ENCODE peak calls at places on chromosomes 2 and 18, in seven cellular contexts. A is cardiac muscle cell; P is GM12865; Y is CD8-positive, alpha-beta T cell; X is epithelial cell of proximal tubule; W is cardiac fibroblast; J is kidney. F is an unnamed sample.

GRCh38 chr2:61180686-61181085 is 18.7 kb downstream of the C2orf74 start:
- DNase-seq in Y (no peak), X (no peak), A (no peak), J (no peak), P (no peak), W (no peak), F (no peak)

GRCh38 chr2:1628893-1629292 is 115.4 kb downstream of the PXDN start:
- DNase-seq in W (peak), J (no peak), Y (no peak), A (no peak), P (no peak), X (peak), F (peak)

GRCh38 chr18:22913861-22914260 is 19.3 kb upstream of the RBBP8 start:
- DNase-seq in A (no peak), J (peak), P (no peak), Y (no peak), X (no peak), W (no peak), F (peak)

GRCh38 chr2:193895226-193895625 is 1700.5 kb upstream of the TMEFF2 start:
- DNase-seq in P (peak), J (no peak), Y (no peak), A (no peak), W (no peak), X (no peak), F (no peak)

GRCh38 chr2:170817247-170817998 is 736 bp downstream of the GAD1 start:
- DNase-seq in J (no peak), Y (no peak), A (peak), P (peak), W (peak), X (no peak), F (no peak)

GRCh38 chr2:13616656-13617055 is 899.9 kb downstream of the TRIB2 start:
- DNase-seq in W (no peak), P (no peak), Y (no peak), A (no peak), X (no peak), J (no peak), F (no peak)

GRCh38 chr2:33411765-33412164 is 64.7 kb upstream of the RASGRP3 start:
- DNase-seq in X (peak), J (no peak), Y (no peak), P (no peak), A (no peak), W (peak), F (peak)

GRCh38 chr2:200408428-200409311 is 101.2 kb downstream of the KCTD18 start:
- DNase-seq in Y (no peak), A (no peak), W (peak), P (no peak), X (peak), J (peak), F (no peak)

GRCh38 chr2:36478332-36478738 is 119.6 kb downstream of the FEZ2 start:
- DNase-seq in Y (no peak), P (no peak), W (peak), X (no peak), A (no peak), J (no peak), F (no peak)

GRCh38 chr2:68463287-68463877 is 3.7 kb downstream of the FBXO48 start:
- DNase-seq in X (no peak), Y (no peak), J (no peak), P (peak), W (peak), A (peak), F (peak)

GRCh38 chr2:130135692-130136541 is 6.9 kb upstream of the POTEF start:
- DNase-seq in A (no peak), W (no peak), J (peak), Y (no peak), P (no peak), X (no peak), F (no peak)

GRCh38 chr2:120346034-120346666 is at the start of gene INHBB:
- DNase-seq in W (no peak), A (peak), X (no peak), J (peak), Y (no peak), P (no peak), F (no peak)

DNA sequence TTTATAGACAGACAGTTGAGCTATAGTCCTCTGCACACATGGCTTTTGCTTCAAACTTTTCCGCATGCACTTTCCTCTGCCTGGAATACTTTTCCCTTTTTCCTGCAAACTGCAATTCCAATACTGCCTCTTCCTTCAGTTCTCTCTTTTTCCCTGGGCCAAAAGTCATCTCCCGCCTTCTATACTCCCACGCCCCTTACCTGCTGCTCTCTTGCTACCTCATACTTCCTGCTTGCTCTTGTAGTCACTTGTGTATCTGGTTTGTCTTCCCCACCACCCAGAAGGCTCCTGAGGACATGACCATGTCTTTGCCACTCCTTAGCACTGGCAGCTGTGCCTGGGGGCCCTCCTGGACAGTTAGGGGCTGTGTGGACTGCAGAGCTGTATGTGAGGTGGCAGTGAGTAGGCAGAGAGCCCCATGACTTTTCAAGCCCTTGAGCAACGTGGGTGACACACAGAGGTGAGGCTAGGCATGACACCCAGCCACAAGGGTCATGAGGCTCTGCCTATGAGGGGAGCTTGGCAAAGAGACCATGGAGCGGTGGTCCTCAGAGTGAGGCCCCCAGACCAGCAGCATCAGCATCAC is 23.2 kb downstream of the SPEG start:
- DNase-seq in X (no peak), Y (no peak), P (peak), A (peak), J (peak), W (no peak), F (no peak)
- TF ChIP-seq CTCF in X (peak), Y (no peak), P (peak), A (no peak), J (no peak), W (no peak), F (no peak)

GRCh38 chr18:57831597-57832377 is 28.7 kb upstream of the ATP8B1 start:
- DNase-seq in Y (no peak), A (no peak), W (no peak), X (no peak), J (no peak), P (no peak), F (no peak)

GRCh38 chr18:57834616-57835015 is 31.5 kb upstream of the ATP8B1 start:
- DNase-seq in A (no peak), J (no peak), X (no peak), P (no peak), W (no peak), Y (no peak), F (no peak)

GRCh38 chr18:57832730-57833129 is 29.6 kb upstream of the ATP8B1 start:
- DNase-seq in A (no peak), Y (no peak), P (no peak), W (no peak), J (no peak), X (no peak), F (no peak)

GRCh38 chr18:57835904-57836303 is 32.8 kb upstream of the ATP8B1 start:
- DNase-seq in P (no peak), Y (no peak), W (no peak), X (no peak), A (no peak), J (no peak), F (no peak)

GRCh38 chr18:57833441-57834101 is 30.5 kb upstream of the ATP8B1 start:
- DNase-seq in A (no peak), P (peak), W (peak), J (no peak), Y (no peak), X (no peak), F (no peak)
- H3K4me3 ChIP-seq in A (no peak), P (peak), W (no peak), J (peak), Y (peak), X (no peak), F (no peak)

DNA sequence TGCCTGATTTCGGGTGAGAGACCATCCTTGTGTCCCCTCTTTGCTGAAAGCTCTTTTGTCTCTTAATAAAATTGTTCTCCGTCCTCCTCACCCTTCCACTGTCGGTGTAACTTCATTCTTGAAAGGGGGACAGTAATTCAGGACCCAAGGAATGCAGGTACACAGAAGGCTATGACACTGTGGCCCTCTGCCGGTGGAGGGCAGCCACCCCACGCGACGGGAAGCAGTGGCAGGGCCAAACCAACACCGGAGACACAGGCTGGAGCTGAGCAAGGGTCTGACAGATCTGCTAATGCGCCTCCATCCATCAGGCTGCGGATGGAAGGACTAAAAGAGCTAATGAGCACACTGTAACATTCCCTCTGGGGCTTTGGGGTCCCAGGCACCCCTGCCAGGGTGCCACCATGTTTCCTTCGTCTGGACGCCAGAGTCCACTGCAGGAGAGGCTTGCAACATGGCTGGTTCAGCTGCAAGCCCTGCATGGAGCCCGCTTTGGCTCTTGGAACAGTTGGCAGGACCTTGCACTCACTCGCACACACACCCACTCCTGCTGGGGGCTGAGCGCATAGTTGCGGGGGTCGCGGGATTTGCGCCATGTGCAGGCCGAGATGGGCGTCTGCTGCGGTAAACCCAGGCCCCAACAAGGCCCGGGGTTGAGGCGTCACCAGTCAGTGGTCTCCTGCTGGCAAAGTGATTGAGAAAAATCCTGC is 544.1 kb upstream of the CDH7 start:
- DNase-seq in W (no peak), J (peak), Y (no peak), X (no peak), A (peak), P (peak), F (no peak)
- TF ChIP-seq CTCF in W (no peak), J (no peak), Y (no peak), X (no peak), A (no peak), P (peak), F (peak)

DNA sequence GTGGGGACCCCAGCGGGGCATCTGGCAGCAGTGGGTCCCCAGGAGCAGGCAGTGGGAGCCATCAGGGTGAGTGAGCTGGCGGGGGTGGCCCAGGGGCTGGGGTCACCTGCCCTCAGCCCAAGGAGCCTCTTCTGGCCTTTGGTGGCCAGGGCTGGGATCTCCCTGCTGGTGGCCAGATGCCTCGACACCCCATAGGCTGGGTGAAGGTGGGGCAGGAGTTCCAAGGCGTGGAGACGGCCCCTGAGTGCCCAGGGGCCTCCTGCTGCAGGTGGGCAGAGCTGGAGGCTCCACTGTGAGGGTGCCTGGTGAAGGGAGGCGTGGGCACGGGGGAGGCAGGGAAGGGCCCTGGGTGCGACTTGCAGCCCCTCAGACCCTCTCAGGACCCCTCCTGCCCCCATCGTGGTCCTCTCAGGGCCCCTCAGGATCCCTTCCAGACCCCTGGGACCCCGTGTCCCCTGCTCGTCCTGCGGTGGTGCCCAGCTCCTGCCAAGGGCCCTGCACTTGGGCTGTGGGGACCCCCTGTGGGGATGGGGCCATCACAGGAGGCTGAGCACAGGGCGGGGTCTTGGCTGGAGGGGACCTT is 5.0 kb upstream of the GPR35 start:
- DNase-seq in W (no peak), Y (no peak), J (peak), P (no peak), X (no peak), A (no peak), F (no peak)
- H3K4me3 ChIP-seq in W (no peak), Y (no peak), J (no peak), P (no peak), X (no peak), A (no peak), F (no peak)

DNA sequence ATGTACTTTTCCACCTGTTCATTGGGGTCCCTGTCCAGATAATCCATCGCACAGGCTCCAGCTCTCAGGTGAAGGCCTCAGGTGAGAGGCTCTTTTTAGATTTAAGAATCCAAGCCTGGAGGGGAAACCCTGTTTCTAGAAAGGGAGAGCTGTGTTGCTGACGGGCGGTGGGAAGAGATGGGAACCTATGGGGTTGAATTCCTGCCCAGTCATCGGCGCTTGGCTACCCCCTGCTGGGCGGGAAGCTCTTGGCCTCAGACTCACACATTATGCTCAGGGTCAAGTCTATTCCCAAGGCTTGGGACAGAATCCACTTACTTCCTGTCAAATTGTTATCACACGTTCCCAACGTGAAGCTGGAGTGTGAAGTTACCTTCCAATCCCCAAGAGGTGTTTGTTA is 181.9 kb upstream of the ETAA1 start:
- DNase-seq in X (peak), J (no peak), A (peak), P (peak), W (peak), Y (no peak), F (no peak)
- TF ChIP-seq CTCF in X (peak), J (peak), A (peak), P (peak), W (peak), Y (no peak), F (peak)

DNA sequence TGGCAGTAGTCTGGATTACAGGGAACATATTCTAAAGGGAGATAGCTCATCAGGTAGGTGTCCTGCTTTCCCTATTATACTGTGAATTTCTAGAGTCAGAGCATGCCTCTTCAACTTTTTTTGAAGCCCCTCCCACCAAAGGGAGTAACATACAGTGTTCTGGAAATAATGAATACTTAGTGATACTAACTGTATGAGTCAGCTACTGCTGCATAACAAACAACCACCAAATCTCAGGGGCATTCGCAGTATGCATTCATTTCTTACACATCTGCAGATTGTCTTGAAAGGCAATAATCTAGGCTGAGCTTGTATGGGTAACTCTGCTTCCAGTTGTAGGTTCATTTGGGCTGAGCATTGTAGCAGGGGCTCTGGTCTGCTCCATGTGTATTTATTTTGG is 409.7 kb upstream of the SPRED2 start:
- DNase-seq in Y (no peak), A (no peak), X (no peak), J (no peak), W (no peak), P (no peak), F (no peak)
- H3K4me3 ChIP-seq in Y (no peak), A (no peak), X (no peak), J (no peak), W (no peak), P (no peak), F (no peak)

GRCh38 chr2:99562516-99562915 is 72.7 kb upstream of the REV1 start:
- DNase-seq in A (no peak), W (no peak), J (no peak), P (no peak), X (no peak), Y (no peak), F (no peak)
- TF ChIP-seq CTCF in A (no peak), W (no peak), J (no peak), P (no peak), X (no peak), Y (no peak), F (no peak)